ENCODE peak calls at places on chromosomes 2 and 18, in eight cellular contexts. V is Panc1, P is IMR-90, N is PC-3, R is gastrocnemius medialis, Y is psoas muscle, T is mucosa of descending colon, S is left lung. W is an unnamed sample.
A peak's percentile ranks its signal among the peaks of the same experiment; 100 is the strongest.

GRCh38 chr18:23133860-23134779 is 1.2 kb upstream of the CABLES1 start:
- ATAC-seq in V (peak; percentile 71), P (no peak), N (peak; percentile 67), R (no peak), Y (no peak), T (peak; percentile 67), S (peak; percentile 61), W (no peak)

GRCh38 chr2:195410272-195410671 is 246.8 kb upstream of the SLC39A10 start:
- ATAC-seq in V (no peak), P (no peak), N (no peak), R (no peak), Y (no peak), T (no peak), S (no peak), W (no peak)

GRCh38 chr2:178718988-178719387 is 88.2 kb downstream of the TTN start:
- ATAC-seq in V (no peak), P (no peak), N (no peak), R (no peak), Y (peak; percentile 39), T (no peak), S (no peak), W (no peak)

GRCh38 chr2:120526047-120526562 is 180.2 kb downstream of the INHBB start:
- ATAC-seq in V (no peak), P (no peak), N (no peak), R (peak; percentile 39), Y (peak; percentile 20), T (no peak), S (no peak), W (peak; percentile 61)

GRCh38 chr2:164952057-164952702 is 3.1 kb downstream of the SLC38A11 start:
- ATAC-seq in V (no peak), P (no peak), N (no peak), R (no peak), Y (no peak), T (no peak), S (no peak), W (no peak)

GRCh38 chr2:64143154-64144056 is 815 bp downstream of the PELI1 start:
- ATAC-seq in V (peak; percentile 54), P (peak; percentile 36), N (peak; percentile 27), R (peak; percentile 42), Y (peak; percentile 47), T (peak; percentile 38), S (peak; percentile 32), W (peak; percentile 44)

GRCh38 chr2:1701556-1702185 is 42.6 kb downstream of the PXDN start:
- ATAC-seq in V (peak; percentile 56), P (no peak), N (peak; percentile 96), R (no peak), Y (no peak), T (no peak), S (peak; percentile 62), W (no peak)

GRCh38 chr2:43777306-43777926 is 3.6 kb downstream of the DYNC2LI1 start:
- ATAC-seq in V (no peak), P (no peak), N (no peak), R (no peak), Y (no peak), T (no peak), S (no peak), W (no peak)

GRCh38 chr2:75407038-75407530 is 153.7 kb downstream of the EVA1A start:
- ATAC-seq in V (no peak), P (no peak), N (no peak), R (no peak), Y (no peak), T (no peak), S (no peak), W (no peak)

GRCh38 chr2:150878347-150878746 is 383.3 kb downstream of the RBM43 start:
- ATAC-seq in V (no peak), P (no peak), N (no peak), R (no peak), Y (no peak), T (no peak), S (no peak), W (no peak)

GRCh38 chr2:23250371-23250770 is 134.6 kb upstream of the KLHL29 start:
- ATAC-seq in V (no peak), P (no peak), N (no peak), R (peak; percentile 63), Y (peak; percentile 65), T (no peak), S (no peak), W (no peak)

GRCh38 chr2:38232454-38232853 is 144.6 kb downstream of the ATL2 start:
- ATAC-seq in V (no peak), P (no peak), N (no peak), R (no peak), Y (no peak), T (no peak), S (no peak), W (peak; percentile 39)

GRCh38 chr2:120613742-120614481 is 121.8 kb upstream of the GLI2 start:
- ATAC-seq in V (no peak), P (peak; percentile 95), N (no peak), R (no peak), Y (no peak), T (no peak), S (no peak), W (no peak)

GRCh38 chr2:3743951-3744555 is 40.7 kb downstream of the DCDC2C start:
- ATAC-seq in V (no peak), P (no peak), N (no peak), R (no peak), Y (no peak), T (no peak), S (no peak), W (no peak)

GRCh38 chr2:152390837-152391236 is 55.9 kb downstream of the FMNL2 start:
- ATAC-seq in V (no peak), P (no peak), N (no peak), R (no peak), Y (no peak), T (peak; percentile 69), S (no peak), W (no peak)

GRCh38 chr2:152036611-152037469 is 62.0 kb downstream of the CACNB4 start:
- ATAC-seq in V (peak; percentile 91), P (peak; percentile 97), N (peak; percentile 83), R (peak; percentile 82), Y (peak; percentile 79), T (peak; percentile 60), S (peak; percentile 90), W (peak; percentile 52)

GRCh38 chr2:39837856-39838453 is 58.9 kb upstream of the THUMPD2 start:
- ATAC-seq in V (peak; percentile 84), P (peak; percentile 97), N (peak; percentile 91), R (no peak), Y (no peak), T (peak; percentile 67), S (peak; percentile 66), W (no peak)

GRCh38 chr18:78017869-78018268 is 768.2 kb downstream of the GALR1 start:
- ATAC-seq in V (no peak), P (no peak), N (no peak), R (no peak), Y (no peak), T (no peak), S (no peak), W (no peak)

GRCh38 chr2:10579441-10580169 is 110.2 kb downstream of the NOL10 start:
- ATAC-seq in V (no peak), P (no peak), N (no peak), R (no peak), Y (no peak), T (no peak), S (no peak), W (no peak)

GRCh38 chr2:32652555-32653209 is 24.8 kb downstream of the TTC27 start:
- ATAC-seq in V (no peak), P (peak; percentile 21), N (peak; percentile 67), R (no peak), Y (no peak), T (no peak), S (no peak), W (no peak)
- H3K4me3 ChIP-seq in V (no peak overlapping the region), P (no peak overlapping the region), N (no peak overlapping the region), R (no peak overlapping the region), Y (no peak overlapping the region), T (no peak overlapping the region), S (no peak overlapping the region), W (no peak overlapping the region)

GRCh38 chr2:180222642-180223041 is 215.5 kb upstream of the CWC22 start:
- ATAC-seq in V (no peak), P (peak; percentile 93), N (no peak), R (peak; percentile 52), Y (peak; percentile 56), T (peak; percentile 31), S (peak; percentile 47), W (peak; percentile 83)
- H3K4me3 ChIP-seq in V (no peak overlapping the region), P (no peak overlapping the region), N (no peak overlapping the region), R (no peak overlapping the region), Y (no peak overlapping the region), T (no peak overlapping the region), S (no peak overlapping the region), W (no peak overlapping the region)

DNA sequence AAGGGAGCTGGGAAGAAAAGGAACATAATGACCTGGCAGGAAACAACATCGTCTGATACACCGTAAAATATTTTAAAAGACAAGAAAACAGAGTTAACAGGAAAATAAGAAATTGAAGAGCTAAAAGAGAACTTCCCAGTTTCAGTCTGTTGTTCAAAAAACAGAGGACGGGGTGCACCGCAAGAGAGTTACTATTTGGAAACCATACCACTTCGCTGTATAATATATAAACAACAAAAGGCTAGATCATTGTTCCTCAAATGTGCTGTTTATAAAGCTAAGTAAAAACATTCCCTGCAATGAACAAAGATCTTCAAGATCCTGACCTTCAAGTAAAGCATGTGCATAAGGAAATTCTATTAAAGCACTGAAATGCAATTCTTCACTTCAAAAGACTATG is 2.1 kb downstream of the PPP3R1 start:
- ATAC-seq in V (no peak), P (no peak), N (no peak), R (no peak), Y (no peak), T (no peak), S (no peak), W (no peak)
- H3K4me3 ChIP-seq in V (peak overlapping the region; percentile 92), P (peak overlapping the region; percentile 98), N (peak overlapping the region; percentile 74), R (peak overlapping the region; percentile 92), Y (peak overlapping the region; percentile 91), T (no peak overlapping the region), S (peak overlapping the region; percentile 75), W (peak overlapping the region; percentile 92)

DNA sequence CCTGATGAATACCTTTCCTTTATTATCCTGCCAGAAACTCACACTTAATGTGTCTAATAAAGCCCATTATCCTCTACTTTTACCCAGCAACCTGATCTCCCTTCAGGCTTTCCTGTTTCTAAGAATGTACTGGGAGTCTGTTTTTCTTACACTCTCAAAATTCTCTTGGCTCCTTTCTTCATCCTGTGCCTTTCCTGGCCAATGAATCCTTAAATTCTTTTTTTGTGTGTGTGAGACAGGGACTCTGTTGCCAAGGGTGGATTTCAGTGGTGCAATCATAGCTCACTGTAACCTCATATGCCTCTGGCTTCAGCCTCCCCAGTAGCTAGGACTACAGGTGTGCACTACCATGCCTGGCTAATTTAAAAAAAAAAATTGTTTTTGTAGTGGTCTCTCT is 72.7 kb downstream of the MAP2 start:
- ATAC-seq in V (peak; percentile 3), P (no peak), N (peak; percentile 10), R (peak; percentile 68), Y (peak; percentile 53), T (no peak), S (peak; percentile 14), W (peak; percentile 25)
- H3K4me3 ChIP-seq in V (no peak overlapping the region), P (no peak overlapping the region), N (no peak overlapping the region), R (no peak overlapping the region), Y (peak overlapping the region; percentile 11), T (no peak overlapping the region), S (no peak overlapping the region), W (no peak overlapping the region)

DNA sequence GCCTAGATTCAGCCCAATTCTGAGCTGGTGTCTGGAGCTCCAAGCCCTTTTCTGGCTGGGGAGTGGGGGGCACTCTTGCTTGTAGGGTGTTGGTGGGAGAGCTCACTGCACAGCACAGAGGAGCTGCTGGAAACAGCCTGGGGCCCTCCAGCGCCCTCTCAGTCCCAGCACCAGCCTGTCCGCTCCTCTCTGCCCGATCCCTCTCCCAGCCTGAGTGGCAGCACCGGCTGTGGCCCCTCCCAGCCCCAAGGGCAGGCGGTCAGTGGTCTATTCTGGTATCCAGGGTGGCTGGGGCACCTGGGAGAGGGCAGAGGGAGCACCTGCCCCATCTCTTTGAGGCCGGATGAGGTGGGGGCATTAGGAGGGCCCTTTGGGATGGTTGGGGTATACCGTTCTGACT is 13.2 kb upstream of the DES start:
- ATAC-seq in V (peak; percentile 44), P (no peak), N (no peak), R (peak; percentile 57), Y (peak; percentile 83), T (no peak), S (no peak), W (peak; percentile 45)
- H3K4me3 ChIP-seq in V (no peak overlapping the region), P (no peak overlapping the region), N (no peak overlapping the region), R (peak overlapping the region; percentile 37), Y (peak overlapping the region; percentile 56), T (no peak overlapping the region), S (no peak overlapping the region), W (no peak overlapping the region)

W was measured in gastroesophageal sphincter.